ENCODE peak calls at places on chromosome 10, in four cellular contexts. N is colonic mucosa, X is mesendoderm, Q is EH. M is an unnamed sample.
A peak's percentile ranks its signal among the peaks of the same experiment; 100 is the strongest.

GRCh38 chr10:131640045-131640644 is 260.7 kb upstream of the PPP2R2D start:
- DNase-seq in X (no peak), N (no peak), Q (no peak), M (no peak)

GRCh38 chr10:43170491-43170890 is 32.2 kb downstream of the CSGALNACT2 start:
- DNase-seq in X (peak; percentile 43), Q (no peak), N (no peak), M (no peak)

GRCh38 chr10:6579904-6580278 is at the start of gene PRKCQ:
- DNase-seq in X (peak; percentile 59), N (peak; percentile 40), Q (peak; percentile 27), M (peak; percentile 80)

GRCh38 chr10:98016781-98017475 is 13.5 kb downstream of the CRTAC1 start:
- DNase-seq in Q (no peak), N (no peak), X (no peak), M (peak; percentile 35)

GRCh38 chr10:12969951-12970350 is 31.6 kb downstream of the CCDC3 start:
- DNase-seq in Q (no peak), X (no peak), N (no peak), M (no peak)

GRCh38 chr10:92103376-92104084 is 180.0 kb downstream of the BTAF1 start:
- DNase-seq in X (no peak), N (no peak), Q (peak; percentile 52), M (no peak)

GRCh38 chr10:30639946-30640786 is 10.6 kb upstream of the LYZL2 start:
- DNase-seq in Q (peak; percentile 70), X (peak; percentile 60), N (no peak), M (no peak)

GRCh38 chr10:119509909-119510451 is 32.5 kb downstream of the RGS10 start:
- DNase-seq in X (no peak), Q (no peak), N (no peak), M (no peak)

GRCh38 chr10:126839094-126839761 is 66.0 kb upstream of the DOCK1 start:
- DNase-seq in Q (no peak), X (no peak), N (peak; percentile 74), M (no peak)

GRCh38 chr10:56095506-56096225 is 265.4 kb downstream of the ZWINT start:
- DNase-seq in N (no peak), Q (no peak), X (peak; percentile 54), M (peak; percentile 59)

GRCh38 chr10:86244995-86245394 is 121.6 kb downstream of the GRID1 start:
- DNase-seq in Q (no peak), N (no peak), X (no peak), M (no peak)

GRCh38 chr10:128641998-128642397 is 515.8 kb upstream of the MKI67 start:
- DNase-seq in N (no peak), Q (no peak), X (peak; percentile 9), M (no peak)

GRCh38 chr10:103111031-103111917 is 81.8 kb downstream of the NT5C2 start:
- DNase-seq in X (no peak), N (no peak), Q (peak; percentile 57), M (no peak)

GRCh38 chr10:122213766-122214165 is 57.3 kb upstream of the BTBD16 start:
- DNase-seq in X (peak; percentile 21), N (no peak), Q (peak; percentile 12), M (no peak)

GRCh38 chr10:96688789-96689188 is 31.5 kb downstream of the PIK3AP1 start:
- DNase-seq in X (no peak), N (no peak), Q (no peak), M (no peak)

GRCh38 chr10:97034301-97034700 is 151.5 kb downstream of the SLIT1 start:
- DNase-seq in Q (no peak), X (no peak), N (no peak), M (peak; percentile 75)

GRCh38 chr10:70918851-70919530 is 30.6 kb upstream of the PCBD1 start:
- DNase-seq in N (peak; percentile 27), X (no peak), Q (no peak), M (no peak)

M was measured in islet precursor cell.